ENCODE peak calls at places on chromosome 11, in eight cellular contexts. W, U, S, I, E, N, X and D are unnamed samples.

GRCh38 chr11:7079545-7080135 is 9.2 kb upstream of the RBMXL2 start:
- DNase-seq in W (no peak), U (no peak), S (no peak), I (no peak), E (no peak), N (no peak), X (no peak), D (no peak)

GRCh38 chr11:59186130-59186594 is 14.2 kb downstream of the DTX4 start:
- DNase-seq in W (peak), U (no peak), S (peak), I (no peak), E (no peak), N (peak), X (peak), D (no peak)

GRCh38 chr11:65423516-65424199 is 1.1 kb downstream of the NEAT1 start:
- DNase-seq in W (no peak), U (no peak), S (peak), I (no peak), E (no peak), N (no peak), X (peak), D (no peak)

GRCh38 chr11:102494216-102494615 is 36.3 kb downstream of the MMP7 start:
- DNase-seq in W (no peak), U (peak), S (peak), I (peak), E (peak), N (no peak), X (peak), D (peak)

GRCh38 chr11:8671242-8671641 is 11.2 kb downstream of the TRIM66 start:
- DNase-seq in W (no peak), U (peak), S (peak), I (peak), E (peak), N (no peak), X (no peak), D (peak)

GRCh38 chr11:45470151-45471001 is 184.2 kb upstream of the SYT13 start:
- DNase-seq in W (peak), U (no peak), S (no peak), I (no peak), E (peak), N (no peak), X (no peak), D (peak)

GRCh38 chr11:1637628-1638027 is 8.1 kb downstream of the KRTAP5-5 start:
- DNase-seq in W (no peak), U (no peak), S (no peak), I (no peak), E (no peak), N (no peak), X (no peak), D (no peak)

GRCh38 chr11:119896387-119897045 is 167.5 kb upstream of the NECTIN1 start:
- DNase-seq in W (no peak), U (no peak), S (no peak), I (no peak), E (no peak), N (no peak), X (no peak), D (no peak)

GRCh38 chr11:75577198-75577597 is 15.1 kb downstream of the SERPINH1 start:
- DNase-seq in W (no peak), U (no peak), S (peak), I (no peak), E (no peak), N (peak), X (peak), D (peak)

GRCh38 chr11:130897262-130898182 is 18.8 kb downstream of the SNX19 start:
- DNase-seq in W (peak), U (peak), S (peak), I (peak), E (peak), N (peak), X (peak), D (peak)

GRCh38 chr11:96109265-96110030 is 185.5 kb upstream of the MTMR2 start:
- DNase-seq in W (no peak), U (no peak), S (no peak), I (no peak), E (no peak), N (no peak), X (no peak), D (no peak)

GRCh38 chr11:102551188-102551781 is 20.7 kb upstream of the MMP7 start:
- DNase-seq in W (no peak), U (no peak), S (no peak), I (no peak), E (no peak), N (no peak), X (no peak), D (no peak)

GRCh38 chr11:2779499-2779980 is 79.7 kb upstream of the KCNQ1OT1 start:
- DNase-seq in W (no peak), U (no peak), S (no peak), I (no peak), E (no peak), N (no peak), X (no peak), D (no peak)

GRCh38 chr11:4125141-4125540 is 30.5 kb downstream of the RRM1 start:
- DNase-seq in W (no peak), U (no peak), S (peak), I (no peak), E (peak), N (no peak), X (no peak), D (peak)

GRCh38 chr11:34358258-34358665 is 452 bp upstream of the ABTB2 start:
- DNase-seq in W (peak), U (no peak), S (peak), I (no peak), E (no peak), N (no peak), X (peak), D (peak)

GRCh38 chr11:35619754-35620640 is 1.7 kb downstream of the FJX1 start:
- DNase-seq in W (no peak), U (no peak), S (peak), I (no peak), E (peak), N (peak), X (no peak), D (peak)

GRCh38 chr11:103515283-103515682 is 406.1 kb downstream of the DYNC2H1 start:
- DNase-seq in W (no peak), U (no peak), S (no peak), I (no peak), E (no peak), N (no peak), X (no peak), D (no peak)

GRCh38 chr11:125670131-125670530 is 10.5 kb downstream of the ACRV1 start:
- DNase-seq in W (no peak), U (no peak), S (no peak), I (no peak), E (no peak), N (no peak), X (no peak), D (no peak)

GRCh38 chr11:125371451-125371935 is 124.6 kb downstream of the FEZ1 start:
- DNase-seq in W (no peak), U (no peak), S (no peak), I (no peak), E (no peak), N (no peak), X (no peak), D (no peak)

GRCh38 chr11:110311783-110312578 is 15.6 kb upstream of the RDX start:
- DNase-seq in W (no peak), U (no peak), S (peak), I (no peak), E (peak), N (no peak), X (no peak), D (peak)

GRCh38 chr11:64150481-64151239 is 15.3 kb downstream of the MACROD1 start:
- DNase-seq in W (peak), U (no peak), S (no peak), I (no peak), E (no peak), N (no peak), X (peak), D (no peak)

GRCh38 chr11:64314805-64315561 is 2.4 kb downstream of the TRMT112 start:
- DNase-seq in W (no peak), U (no peak), S (no peak), I (no peak), E (no peak), N (no peak), X (no peak), D (no peak)

GRCh38 chr11:90468923-90469322 is 246.1 kb upstream of the CHORDC1 start:
- DNase-seq in W (no peak), U (peak), S (peak), I (peak), E (peak), N (no peak), X (no peak), D (no peak)

GRCh38 chr11:93775289-93775688 is 8.8 kb upstream of the MED17 start:
- DNase-seq in W (no peak), U (no peak), S (peak), I (no peak), E (peak), N (no peak), X (no peak), D (no peak)

GRCh38 chr11:45669146-45669545 is 3.7 kb upstream of the CHST1 start:
- DNase-seq in W (no peak), U (no peak), S (no peak), I (peak), E (no peak), N (no peak), X (no peak), D (no peak)

GRCh38 chr11:34866375-34866774 is 49.8 kb downstream of the APIP start:
- DNase-seq in W (no peak), U (no peak), S (no peak), I (no peak), E (no peak), N (no peak), X (no peak), D (peak)

GRCh38 chr11:70210051-70210501 is 7.0 kb downstream of the FADD start:
- DNase-seq in W (no peak), U (no peak), S (peak), I (no peak), E (peak), N (no peak), X (no peak), D (peak)

GRCh38 chr11:44711772-44712608 is 14.8 kb upstream of the TSPAN18 start:
- DNase-seq in W (no peak), U (no peak), S (no peak), I (no peak), E (no peak), N (no peak), X (no peak), D (no peak)

GRCh38 chr11:47308050-47308823 is 38.3 kb downstream of the MADD start:
- DNase-seq in W (no peak), U (no peak), S (no peak), I (no peak), E (no peak), N (no peak), X (no peak), D (no peak)

GRCh38 chr11:35030716-35031213 is 108.2 kb upstream of the CD44 start:
- DNase-seq in W (no peak), U (peak), S (peak), I (peak), E (peak), N (no peak), X (no peak), D (peak)

GRCh38 chr11:116042125-116042524 is 537.9 kb upstream of the CADM1 start:
- DNase-seq in W (no peak), U (no peak), S (no peak), I (no peak), E (no peak), N (no peak), X (no peak), D (no peak)

GRCh38 chr11:130115218-130115617 is 44.4 kb upstream of the ST14 start:
- DNase-seq in W (no peak), U (peak), S (peak), I (no peak), E (peak), N (no peak), X (no peak), D (peak)

GRCh38 chr11:122661182-122661945 is 5.8 kb downstream of the UBASH3B start:
- DNase-seq in W (no peak), U (peak), S (peak), I (no peak), E (no peak), N (no peak), X (no peak), D (peak)

GRCh38 chr11:77093987-77094840 is 8.4 kb upstream of the OMP start:
- DNase-seq in W (no peak), U (no peak), S (no peak), I (no peak), E (no peak), N (peak), X (no peak), D (no peak)

GRCh38 chr11:103091441-103091809 is 535 bp downstream of the DCUN1D5 start:
- DNase-seq in W (peak), U (no peak), S (peak), I (no peak), E (peak), N (peak), X (peak), D (peak)

GRCh38 chr11:114166897-114167323 is 107.4 kb downstream of the ZBTB16 start:
- DNase-seq in W (no peak), U (peak), S (peak), I (peak), E (peak), N (no peak), X (no peak), D (peak)

GRCh38 chr11:91133361-91133760 is 910.5 kb upstream of the CHORDC1 start:
- DNase-seq in W (no peak), U (no peak), S (no peak), I (no peak), E (no peak), N (no peak), X (no peak), D (no peak)

GRCh38 chr11:86202013-86202336 is 42.6 kb upstream of the EED start:
- DNase-seq in W (no peak), U (no peak), S (no peak), I (no peak), E (no peak), N (no peak), X (no peak), D (no peak)
- H3K4me3 ChIP-seq in W (no peak), U (no peak), S (no peak), I (no peak), E (no peak), N (peak), X (peak), D (peak)

GRCh38 chr11:88337342-88338222 is at the start of gene CTSC:
- DNase-seq in W (peak), U (peak), S (peak), I (peak), E (peak), N (peak), X (peak), D (peak)
- TF ChIP-seq CTCF in W (no peak), U (no peak), S (no peak), I (no peak), E (no peak), N (peak), X (no peak), D (no peak)

GRCh38 chr11:14065692-14066091 is 103.2 kb downstream of the SPON1 start:
- DNase-seq in W (no peak), U (no peak), S (no peak), I (no peak), E (no peak), N (no peak), X (no peak), D (no peak)
- H3K4me3 ChIP-seq in W (no peak), U (no peak), S (no peak), I (no peak), E (no peak), N (no peak), X (no peak), D (no peak)

GRCh38 chr11:22730319-22730718 is 63.9 kb downstream of the GAS2 start:
- DNase-seq in W (no peak), U (no peak), S (peak), I (no peak), E (no peak), N (no peak), X (no peak), D (no peak)
- TF ChIP-seq CTCF in W (no peak), U (no peak), S (peak), I (no peak), E (peak), N (no peak), X (no peak), D (no peak)

GRCh38 chr11:117220568-117220967 is 11.3 kb downstream of the PCSK7 start:
- DNase-seq in W (peak), U (no peak), S (no peak), I (no peak), E (no peak), N (no peak), X (no peak), D (no peak)
- H3K4me3 ChIP-seq in W (no peak), U (no peak), S (no peak), I (no peak), E (no peak), N (no peak), X (no peak), D (no peak)

GRCh38 chr11:66974724-66975402 is at the start of gene C11orf86:
- DNase-seq in W (no peak), U (no peak), S (no peak), I (no peak), E (no peak), N (no peak), X (no peak), D (no peak)
- TF ChIP-seq CTCF in W (no peak), U (no peak), S (no peak), I (no peak), E (no peak), N (no peak), X (no peak), D (no peak)